ENCODE peak calls at places on chromosome 20, in four cellular contexts. G is MM.1S, W is transverse colon, C is spleen. Y is an unnamed sample. For H3K4me1, the result is how much of the 10 kb centered on the place peaks cover.

GRCh38 chr20:38764563-38765355 is 16.5 kb downstream of the ACTR5 start:
- DNase-seq in G (no peak), W (no peak), C (no peak), Y (no peak)

GRCh38 chr20:57089701-57090144 is 176.7 kb downstream of the BMP7 start:
- DNase-seq in G (peak), W (peak), C (peak), Y (peak)

GRCh38 chr20:3165473-3166337 is 6.0 kb upstream of the FASTKD5 start:
- DNase-seq in G (no peak), W (peak), C (no peak), Y (peak)

GRCh38 chr20:41479113-41479512 is 112.5 kb upstream of the EMILIN3 start:
- DNase-seq in G (no peak), W (no peak), C (no peak), Y (no peak)

GRCh38 chr20:10680571-10680970 is 6.8 kb upstream of the JAG1 start:
- DNase-seq in G (no peak), W (no peak), C (no peak), Y (no peak)

GRCh38 chr20:20519269-20519668 is 151.4 kb downstream of the INSM1 start:
- DNase-seq in G (no peak), W (peak), C (no peak), Y (no peak)

GRCh38 chr20:3041818-3042504 is 1.5 kb upstream of the GNRH2 start:
- DNase-seq in G (no peak), W (no peak), C (peak), Y (no peak)

GRCh38 chr20:10556519-10557083 is 117.2 kb downstream of the JAG1 start:
- DNase-seq in G (no peak), W (no peak), C (no peak), Y (no peak)

GRCh38 chr20:10282930-10283556 is 64.4 kb downstream of the SNAP25 start:
- DNase-seq in G (no peak), W (no peak), C (no peak), Y (no peak)

DNA sequence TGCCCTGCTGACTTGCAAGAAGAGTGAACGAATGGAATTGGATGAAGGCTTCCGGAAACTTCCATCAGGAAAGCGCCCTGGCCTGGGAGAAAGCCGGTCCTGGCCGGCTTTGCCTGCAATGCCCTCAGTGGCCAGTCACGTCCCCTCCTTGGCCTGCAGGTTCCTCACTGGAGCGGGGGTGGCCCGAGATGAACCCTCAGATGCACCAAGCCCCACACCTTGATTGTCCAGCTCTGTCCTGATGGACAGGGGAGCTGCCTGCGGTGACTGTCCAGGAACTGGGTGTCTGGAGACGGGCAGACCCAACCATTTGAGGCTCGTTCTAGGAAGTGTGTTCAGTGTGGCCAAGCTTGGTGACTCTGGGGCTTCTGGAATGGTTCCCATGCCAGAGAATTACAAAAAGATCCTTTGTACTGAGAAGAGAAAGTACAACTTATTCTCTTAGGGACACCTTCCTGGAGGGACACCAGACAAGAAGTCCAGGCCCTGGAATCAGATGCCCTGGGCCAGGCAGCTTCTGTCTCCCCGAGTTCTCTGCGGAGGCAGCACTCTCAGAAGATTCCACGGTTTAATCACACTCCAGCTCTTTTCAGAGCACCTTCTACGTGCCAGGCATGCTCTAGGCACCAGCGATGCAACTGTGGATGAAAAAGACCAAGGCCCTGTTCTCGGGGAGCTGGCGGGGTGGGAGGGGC is 17.1 kb upstream of the SULF2 start:
- DNase-seq in G (no peak), W (no peak), C (no peak), Y (no peak)
- H3K27ac ChIP-seq in G (no peak), W (no peak), C (no peak), Y (no peak)

GRCh38 chr20:59005523-59006166 is 1.4 kb downstream of the CTSZ start:
- DNase-seq in G (no peak), W (no peak), C (no peak), Y (no peak)
- H3K4me3 ChIP-seq in G (peak), W (peak), C (peak), Y (peak)

DNA sequence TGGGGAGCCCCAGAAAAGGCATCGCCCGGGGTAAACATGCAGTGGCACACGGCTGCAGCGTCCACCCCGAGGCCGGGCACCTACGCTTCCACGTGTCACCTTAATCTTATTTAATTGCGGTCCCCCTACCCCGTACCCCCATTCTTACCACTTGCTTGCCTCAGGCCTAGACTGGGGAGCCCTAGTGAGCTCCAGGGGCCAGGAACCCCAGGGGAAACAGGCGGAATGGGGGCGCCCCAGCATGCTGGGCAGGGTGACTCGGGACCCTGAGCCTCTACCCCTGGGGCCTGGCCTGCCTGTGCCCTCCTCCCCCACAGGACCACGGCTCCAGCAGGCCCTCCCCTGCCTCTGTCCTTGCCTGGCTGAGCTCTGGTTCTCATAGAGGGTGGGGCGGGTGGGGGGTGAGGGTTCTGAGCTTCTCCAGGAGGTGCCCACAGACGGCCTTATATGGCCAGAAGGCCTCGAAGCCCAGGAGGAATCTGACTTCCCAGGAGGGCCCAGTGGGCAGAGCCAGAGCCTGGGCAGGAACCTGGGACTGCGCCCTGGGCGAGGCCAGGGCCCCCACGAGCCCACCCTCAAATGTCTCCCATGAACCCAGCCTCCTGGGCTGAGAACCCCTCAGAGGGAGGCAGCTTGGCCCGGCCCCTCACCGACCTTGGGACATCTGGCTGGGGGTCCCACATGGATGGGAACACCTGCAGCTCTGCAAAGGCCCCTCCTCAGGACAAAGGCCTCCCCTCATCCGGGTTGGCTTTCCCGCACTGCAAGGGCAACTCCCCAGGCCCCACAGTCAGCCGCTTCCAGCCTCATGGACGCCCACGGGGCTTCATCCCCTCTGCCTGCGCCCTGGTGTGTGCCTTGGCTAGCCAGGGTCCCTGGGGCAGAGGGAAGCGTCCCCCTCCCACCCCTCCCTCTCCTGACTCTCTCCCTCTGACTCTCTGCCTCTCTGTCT is 5.2 kb upstream of the LAMA5 start:
- DNase-seq in G (no peak), W (no peak), C (no peak), Y (no peak)
- H3K4me1 ChIP-seq in G (under half), W (half or more), C (under half), Y (half or more)

GRCh38 chr20:44483112-44483511 is 7.4 kb downstream of the TTPAL start:
- DNase-seq in G (no peak), W (no peak), C (no peak), Y (no peak)

GRCh38 chr20:44481719-44482416 is 6.2 kb downstream of the TTPAL start:
- DNase-seq in G (no peak), W (no peak), C (no peak), Y (no peak)

GRCh38 chr20:44485830-44486198 is 10.1 kb downstream of the TTPAL start:
- DNase-seq in G (no peak), W (no peak), C (no peak), Y (no peak)

GRCh38 chr20:44488551-44488950 is 12.9 kb downstream of the TTPAL start:
- DNase-seq in G (no peak), W (no peak), C (no peak), Y (no peak)

DNA sequence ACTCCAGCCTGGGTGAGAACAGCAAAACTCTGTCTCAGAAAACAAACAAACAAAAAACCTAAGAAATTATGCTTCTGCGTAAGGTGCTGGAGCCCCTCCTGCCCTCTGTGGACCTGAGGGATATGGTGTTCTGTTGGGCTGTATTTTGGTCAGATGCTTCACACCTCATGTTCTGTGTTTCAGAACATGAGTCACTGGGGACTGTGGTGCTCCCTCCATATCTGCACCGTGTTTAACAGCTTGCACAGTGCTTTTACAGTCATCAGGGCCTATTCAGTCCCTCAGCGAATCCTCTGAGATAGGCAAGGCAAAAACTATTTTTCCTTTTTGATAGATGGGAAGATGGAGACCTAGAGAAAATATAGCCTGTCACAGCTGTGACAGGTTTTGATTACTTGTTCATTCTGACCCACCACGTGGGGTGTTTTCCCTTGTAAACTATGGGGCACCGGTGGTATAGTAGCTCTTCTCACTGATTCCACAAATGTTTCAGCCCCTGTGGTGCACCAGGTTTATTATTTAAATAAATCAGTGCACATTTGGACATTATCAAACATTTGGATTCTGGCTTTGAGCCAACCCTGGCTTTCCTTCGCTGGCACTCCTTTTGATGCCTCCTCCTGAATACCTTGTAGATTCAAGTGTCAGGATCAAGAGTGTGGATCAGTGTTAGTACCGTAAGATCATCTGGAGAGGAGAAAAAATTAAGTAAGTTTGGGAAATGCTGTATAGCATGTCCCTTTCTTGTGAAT is 9.6 kb downstream of the TTPAL start:
- DNase-seq in G (no peak), W (no peak), C (no peak), Y (no peak)
- H3K27ac ChIP-seq in G (no peak), W (no peak), C (no peak), Y (no peak)

GRCh38 chr20:32108814-32109391 is 611 bp upstream of the TM9SF4 start:
- DNase-seq in G (no peak), W (no peak), C (no peak), Y (no peak)
- H3K4me3 ChIP-seq in G (no peak), W (peak), C (peak), Y (peak)

DNA sequence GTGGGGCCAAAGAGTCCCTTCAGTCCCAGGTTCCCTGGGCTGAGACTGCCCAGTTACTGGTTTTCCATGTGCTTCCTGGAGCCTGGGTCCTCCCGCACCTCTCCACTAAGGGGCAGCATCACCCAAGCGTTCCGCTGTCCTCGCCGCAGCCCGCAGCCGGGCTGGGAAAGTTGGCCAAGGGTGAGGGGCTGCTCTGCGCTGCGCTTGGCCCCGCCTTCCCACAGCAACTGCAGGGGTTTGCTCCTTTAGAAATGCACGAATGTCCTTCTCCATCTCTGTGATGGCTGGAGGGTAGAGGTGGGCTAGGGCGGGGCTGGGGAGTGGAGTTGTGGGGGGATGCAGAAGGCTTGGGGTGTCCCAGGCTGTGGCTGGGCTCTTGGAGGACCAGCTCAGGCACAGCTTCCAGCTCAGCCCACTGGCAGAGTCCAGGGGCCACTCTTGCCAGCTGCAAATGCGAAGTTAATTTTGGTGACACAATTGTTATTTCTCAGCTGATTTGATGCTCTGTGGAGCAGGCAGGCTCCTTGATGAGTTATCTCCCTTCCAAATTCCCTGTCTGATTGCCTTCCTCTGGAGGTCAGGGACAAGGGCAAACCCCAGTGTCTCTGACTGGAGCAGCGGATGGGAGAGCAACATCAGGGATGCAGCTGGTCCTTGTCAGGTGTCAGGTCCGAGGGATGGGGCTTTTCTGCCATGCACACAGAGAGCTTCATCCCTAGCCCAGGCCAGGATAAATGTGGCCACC is 63.2 kb downstream of the NOL4L start:
- DNase-seq in G (peak), W (peak), C (peak), Y (peak)
- H3K4me1 ChIP-seq in G (under half), W (under half), C (half or more), Y (half or more)

DNA sequence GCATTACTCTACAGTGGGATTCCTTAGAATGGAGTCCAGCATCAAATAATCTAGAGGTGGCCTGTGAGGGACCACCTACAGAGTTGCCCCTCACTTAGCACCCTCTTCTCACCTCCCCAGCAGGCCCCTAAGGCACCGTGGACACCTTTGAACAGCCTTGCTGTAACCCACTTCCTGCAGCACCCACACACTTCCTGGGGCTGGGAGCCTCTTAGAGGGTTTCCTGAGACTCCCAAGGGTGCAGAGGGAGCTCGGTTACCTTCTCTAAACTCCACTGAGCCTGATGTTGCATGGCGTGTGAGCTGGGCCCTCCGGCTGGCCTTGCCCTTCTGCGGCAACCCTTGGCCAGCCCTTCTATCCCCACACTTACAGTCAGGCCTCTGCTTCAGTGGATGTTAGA is 7.3 kb upstream of the SIRPG start:
- DNase-seq in G (no peak), W (peak), C (peak), Y (no peak)
- H3K27ac ChIP-seq in G (no peak), W (no peak), C (peak), Y (no peak)

Y was measured in heart right ventricle.